ENCODE peak calls at places on chromosome 13, in ten cellular contexts. C is AG04450; G is hepatocyte; N is activated T-helper 2 cell treated with anti-CD3 and anti-CD28 coated beads, Interferon-gamma antibody, Interleukin-2, Interleukin-4, amounts not matched to agents 10 μg/mL and 5 μg/mL and 100 μg/mL, durations not matched to agents 14 hours and 24 hours and 36 hours; D is hypothalamus; W is pancreas; M is Right ventricle myocardium inferior; J is amygdala; E is stimulated activated CD4-positive, alpha-beta T cell treated with anti-CD3 and anti-CD28 coated beads, Interleukin-4, amount 100 ng/mL, for 24 hours; F is lower leg skin. O is an unnamed sample.

GRCh38 chr13:65789815-65790214 is 1440.3 kb downstream of the PCDH9 start:
- DNase-seq in C (no peak), G (no peak), N (no peak), D (no peak), W (no peak), M (no peak), J (no peak), E (no peak), F (no peak), O (no peak)

GRCh38 chr13:68234278-68234677 is 1004.1 kb upstream of the PCDH9 start:
- DNase-seq in C (no peak), G (peak; percentile 7), N (no peak), D (no peak), W (no peak), M (no peak), J (no peak), E (no peak), F (no peak), O (no peak)

GRCh38 chr13:95834134-95834765 is 157.3 kb downstream of the DNAJC3 start:
- DNase-seq in C (peak; percentile 15), G (peak; percentile 77), N (peak; percentile 34), D (peak; percentile 2), W (peak; percentile 44), M (peak; percentile 66), J (no peak), E (peak; percentile 64), F (peak; percentile 91), O (peak; percentile 5)

GRCh38 chr13:35475131-35475959 is 1.1 kb downstream of the MAB21L1 start:
- DNase-seq in C (no peak), G (peak; percentile 17), N (no peak), D (no peak), W (no peak), M (peak; percentile 69), J (no peak), E (no peak), F (no peak), O (no peak)

GRCh38 chr13:97116754-97117153 is 105.4 kb upstream of the MBNL2 start:
- DNase-seq in C (no peak), G (peak; percentile 42), N (no peak), D (no peak), W (no peak), M (peak; percentile 60), J (no peak), E (no peak), F (no peak), O (no peak)

GRCh38 chr13:26961890-26962615 is 201.5 kb upstream of the GPR12 start:
- DNase-seq in C (no peak), G (peak; percentile 83), N (no peak), D (no peak), W (peak; percentile 83), M (no peak), J (no peak), E (no peak), F (no peak), O (no peak)

GRCh38 chr13:52903320-52903719 is 54.9 kb upstream of the PCDH8 start:
- DNase-seq in C (no peak), G (no peak), N (no peak), D (no peak), W (no peak), M (no peak), J (no peak), E (no peak), F (no peak), O (no peak)

GRCh38 chr13:42000836-42001235 is 39.9 kb upstream of the VWA8 start:
- DNase-seq in C (no peak), G (no peak), N (no peak), D (no peak), W (no peak), M (no peak), J (no peak), E (no peak), F (no peak), O (no peak)

GRCh38 chr13:95924389-95924994 is 128.7 kb downstream of the UGGT2 start:
- DNase-seq in C (peak; percentile 47), G (peak; percentile 47), N (no peak), D (no peak), W (no peak), M (no peak), J (no peak), E (no peak), F (no peak), O (peak; percentile 60)

GRCh38 chr13:91946498-91947070 is 548.2 kb downstream of the GPC5 start:
- DNase-seq in C (no peak), G (peak; percentile 57), N (no peak), D (no peak), W (no peak), M (no peak), J (no peak), E (no peak), F (no peak), O (no peak)

GRCh38 chr13:48876289-48876688 is 99.4 kb upstream of the FNDC3A start:
- DNase-seq in C (no peak), G (no peak), N (no peak), D (no peak), W (no peak), M (no peak), J (no peak), E (no peak), F (no peak), O (no peak)

GRCh38 chr13:27425151-27425917 is 915 bp downstream of the GTF3A start:
- DNase-seq in C (no peak), G (no peak), N (peak; percentile 21), D (no peak), W (no peak), M (no peak), J (no peak), E (peak; percentile 22), F (no peak), O (no peak)

GRCh38 chr13:32837307-32837972 is 178.8 kb upstream of the KL start:
- DNase-seq in C (no peak), G (no peak), N (no peak), D (no peak), W (no peak), M (no peak), J (no peak), E (no peak), F (no peak), O (no peak)

GRCh38 chr13:111326621-111326965 is 6.2 kb downstream of the TEX29 start:
- DNase-seq in C (no peak), G (no peak), N (no peak), D (no peak), W (no peak), M (no peak), J (no peak), E (no peak), F (peak; percentile 74), O (no peak)

GRCh38 chr13:104006625-104007061 is 940.4 kb upstream of the SLC10A2 start:
- DNase-seq in C (no peak), G (no peak), N (no peak), D (no peak), W (no peak), M (no peak), J (no peak), E (no peak), F (no peak), O (no peak)

GRCh38 chr13:81872581-81872980 is 1531.7 kb upstream of the SPRY2 start:
- DNase-seq in C (no peak), G (peak; percentile 53), N (no peak), D (no peak), W (no peak), M (no peak), J (no peak), E (no peak), F (no peak), O (no peak)

GRCh38 chr13:73364706-73365105 is 305.9 kb downstream of the KLF5 start:
- DNase-seq in C (no peak), G (peak; percentile 21), N (no peak), D (no peak), W (no peak), M (no peak), J (no peak), E (no peak), F (no peak), O (no peak)

GRCh38 chr13:40275636-40276035 is 390.8 kb downstream of the FOXO1 start:
- DNase-seq in C (no peak), G (no peak), N (no peak), D (no peak), W (no peak), M (no peak), J (no peak), E (no peak), F (no peak), O (no peak)

GRCh38 chr13:19927117-19927734 is 31.3 kb upstream of the ZMYM2 start:
- DNase-seq in C (no peak), G (peak; percentile 11), N (no peak), D (no peak), W (no peak), M (no peak), J (no peak), E (no peak), F (no peak), O (no peak)

GRCh38 chr13:83265279-83265678 is 617.0 kb downstream of the SLITRK1 start:
- DNase-seq in C (no peak), G (no peak), N (no peak), D (no peak), W (no peak), M (no peak), J (no peak), E (no peak), F (no peak), O (no peak)

GRCh38 chr13:112940236-112940635 is 28.8 kb upstream of the MCF2L start:
- DNase-seq in C (no peak), G (no peak), N (no peak), D (no peak), W (no peak), M (no peak), J (no peak), E (no peak), F (no peak), O (no peak)

GRCh38 chr13:74136089-74136658 is 2.0 kb upstream of the KLF12 start:
- DNase-seq in C (no peak), G (peak; percentile 58), N (peak; percentile 13), D (no peak), W (no peak), M (no peak), J (no peak), E (peak; percentile 47), F (no peak), O (no peak)

GRCh38 chr13:77751513-77752456 is 54.3 kb downstream of the SLAIN1 start:
- DNase-seq in C (peak; percentile 2), G (peak; percentile 65), N (peak; percentile 23), D (no peak), W (no peak), M (no peak), J (no peak), E (peak; percentile 60), F (no peak), O (peak; percentile 4)

GRCh38 chr13:40101708-40102359 is 446.4 kb downstream of the COG6 start:
- DNase-seq in C (no peak), G (no peak), N (no peak), D (no peak), W (no peak), M (no peak), J (no peak), E (peak; percentile 55), F (no peak), O (no peak)